ENCODE peak calls at places on chromosome 12, in four cellular contexts. I is H1, Y is HepG2, H is GM12878. F is an unnamed sample.

GRCh38 chr12:96886998-96887677 is 19.9 kb upstream of the NEDD1 start:
- DNase-seq in I (no peak), Y (no peak), H (no peak), F (no peak)

GRCh38 chr12:89693639-89694202 is 14.9 kb downstream of the ATP2B1 start:
- DNase-seq in I (no peak), Y (no peak), H (no peak), F (no peak)

GRCh38 chr12:127957001-127957660 is 309.8 kb upstream of the TMEM132C start:
- DNase-seq in I (no peak), Y (no peak), H (no peak), F (no peak)

GRCh38 chr12:4001869-4002268 is 128.7 kb upstream of the PARP11 start:
- DNase-seq in I (no peak), Y (no peak), H (no peak), F (no peak)

GRCh38 chr12:56198836-56199235 is 9.6 kb upstream of the SMARCC2 start:
- DNase-seq in I (no peak), Y (no peak), H (no peak), F (no peak)

GRCh38 chr12:53011889-53012288 is 5.6 kb downstream of the EIF4B start:
- DNase-seq in I (no peak), Y (peak; percentile 80), H (no peak), F (no peak)

GRCh38 chr12:76558684-76559276 is 791 bp downstream of the OSBPL8 start:
- DNase-seq in I (no peak), Y (peak; percentile 27), H (no peak), F (peak; percentile 23)

GRCh38 chr12:11023387-11023786 is 967 bp upstream of the TAS2R19 start:
- DNase-seq in I (no peak), Y (peak; percentile 21), H (no peak), F (no peak)

GRCh38 chr12:2054091-2055018 is 1.6 kb downstream of the CACNA1C start:
- DNase-seq in I (no peak), Y (no peak), H (no peak), F (no peak)

GRCh38 chr12:56801661-56802622 is 38.8 kb downstream of the HSD17B6 start:
- DNase-seq in I (no peak), Y (no peak), H (no peak), F (no peak)

GRCh38 chr12:19382111-19382526 is 57.2 kb upstream of the AEBP2 start:
- DNase-seq in I (no peak), Y (peak; percentile 9), H (peak; percentile 46), F (peak; percentile 65)

GRCh38 chr12:2285462-2285861 is 232.7 kb downstream of the CACNA1C start:
- DNase-seq in I (no peak), Y (no peak), H (no peak), F (no peak)

GRCh38 chr12:115984607-115985006 is 292.9 kb downstream of the MED13L start:
- DNase-seq in I (no peak), Y (no peak), H (no peak), F (no peak)

GRCh38 chr12:115988193-115988592 is 289.3 kb downstream of the MED13L start:
- DNase-seq in I (no peak), Y (no peak), H (no peak), F (no peak)

GRCh38 chr12:115990241-115990640 is 287.3 kb downstream of the MED13L start:
- DNase-seq in I (no peak), Y (no peak), H (no peak), F (no peak)

GRCh38 chr12:115993715-115994114 is 283.8 kb downstream of the MED13L start:
- DNase-seq in I (no peak), Y (no peak), H (no peak), F (no peak)

GRCh38 chr12:115988629-115989563 is 288.6 kb downstream of the MED13L start:
- DNase-seq in I (no peak), Y (no peak), H (no peak), F (no peak)
- TF ChIP-seq SUZ12 in I (no peak), Y (no peak), H (no peak), F (no peak)

DNA sequence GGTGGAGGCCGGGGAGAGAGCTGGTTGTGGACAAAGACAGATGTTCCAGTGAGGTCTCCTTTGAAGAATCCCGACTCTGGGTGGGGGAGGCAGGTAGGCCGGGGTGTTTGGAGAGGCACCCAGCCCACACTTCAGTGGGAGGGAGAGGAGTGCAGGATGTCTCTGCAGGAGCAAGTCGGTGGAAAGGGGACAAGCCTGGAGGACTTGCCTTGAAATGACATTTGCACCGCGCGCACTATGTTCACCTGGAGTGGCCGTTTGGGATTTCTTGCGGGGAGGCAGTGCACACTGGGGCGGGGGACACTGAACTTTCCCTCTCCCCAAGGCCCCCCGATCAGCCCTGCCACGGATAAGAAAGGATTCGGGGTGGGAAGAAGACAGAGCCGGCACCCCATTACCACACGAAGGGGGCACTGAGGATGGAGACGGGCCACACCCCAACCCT is 1.0 kb downstream of the PITPNM2 start:
- DNase-seq in I (no peak), Y (no peak), H (no peak), F (no peak)
- TF ChIP-seq ZNF274 in I (no peak), Y (no peak), H (no peak), F (no peak)

GRCh38 chr12:95646781-95647184 is 95.5 kb upstream of the USP44 start:
- DNase-seq in I (no peak), Y (no peak), H (no peak), F (no peak)
- TF ChIP-seq SUZ12 in I (no peak), Y (no peak), H (no peak), F (no peak)

DNA sequence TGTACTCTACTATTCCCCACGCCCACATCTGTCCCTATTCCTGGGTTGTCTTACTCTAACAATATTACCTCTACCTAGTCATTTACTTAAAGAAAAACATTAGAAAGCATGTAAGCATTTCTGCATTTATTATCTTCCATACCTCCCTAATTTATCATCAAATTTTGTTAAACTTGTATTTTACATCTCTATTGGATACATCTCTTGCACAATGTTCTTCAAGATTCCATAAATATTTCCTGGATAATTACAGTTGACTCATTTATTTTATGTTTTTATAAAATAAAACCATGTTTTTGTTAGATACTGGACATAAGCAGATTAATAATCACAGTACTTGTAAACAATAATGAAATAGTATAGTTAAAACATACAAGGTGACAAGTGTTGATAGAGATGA is 209.0 kb downstream of the TMTC3 start:
- DNase-seq in I (no peak), Y (no peak), H (no peak), F (no peak)
- TF ChIP-seq ZNF274 in I (no peak), Y (no peak), H (no peak), F (no peak)

GRCh38 chr12:97940629-97941028 is 478.0 kb downstream of the RMST start:
- DNase-seq in I (no peak), Y (no peak), H (no peak), F (peak; percentile 48)
- TF ChIP-seq SUZ12 in I (no peak), Y (no peak), H (no peak), F (no peak)

DNA sequence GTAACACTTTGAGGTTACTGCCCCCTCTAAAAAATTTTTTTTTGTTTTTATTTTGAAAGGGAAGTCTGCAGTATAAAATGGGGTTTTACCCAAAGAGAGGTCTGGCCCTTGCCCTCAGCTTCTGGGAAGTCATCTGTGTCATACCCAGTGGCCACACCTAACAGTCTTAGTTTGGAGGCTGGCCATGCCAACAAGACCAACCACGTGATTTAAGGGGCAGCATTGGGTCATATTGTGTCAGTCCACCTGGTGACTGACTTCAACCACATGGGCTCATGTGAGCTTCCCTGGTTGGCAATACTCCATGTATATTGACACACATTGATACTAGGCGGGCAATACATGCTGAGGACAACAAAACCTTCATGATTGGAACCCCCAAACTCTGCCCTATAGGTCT is 173.9 kb downstream of the GXYLT1 start:
- DNase-seq in I (no peak), Y (no peak), H (no peak), F (no peak)
- TF ChIP-seq ZNF274 in I (no peak), Y (no peak), H (no peak), F (no peak)

F was measured in NT2/D1.